ENCODE peak calls at places on chromosome 1, in nine cellular contexts. P is cardiac muscle cell, C is heart right ventricle, W is stomach, U is mucosa of descending colon, O is lower lobe of right lung, M is breast epithelium, Q is body of pancreas, G is astrocyte. L is an unnamed sample.

GRCh38 chr1:180083164-180083563 is 71.5 kb upstream of the QSOX1 start:
- DNase-seq in Q (no peak), U (no peak), O (no peak), C (no peak), W (no peak), M (no peak), G (no peak), P (no peak), L (no peak)

GRCh38 chr1:69982992-69983391 is 222.4 kb downstream of the LRRC40 start:
- DNase-seq in M (no peak), Q (no peak), W (no peak), U (no peak), O (no peak), C (no peak), P (no peak), G (peak; percentile 48), L (peak; percentile 31)

GRCh38 chr1:178060789-178061556 is 32.9 kb upstream of the RASAL2 start:
- DNase-seq in C (peak; percentile 32), G (peak; percentile 94), U (no peak), W (no peak), M (no peak), P (peak; percentile 27), O (no peak), Q (peak; percentile 66), L (no peak)

GRCh38 chr1:156477526-156478249 is 22.9 kb downstream of the MEF2D start:
- DNase-seq in O (no peak), W (no peak), P (no peak), C (no peak), G (no peak), M (no peak), U (no peak), Q (peak; percentile 59), L (no peak)

GRCh38 chr1:78716186-78716585 is 66.6 kb downstream of the IFI44 start:
- DNase-seq in C (no peak), G (peak; percentile 48), O (no peak), P (no peak), Q (no peak), W (no peak), M (no peak), U (no peak), L (no peak)

GRCh38 chr1:39839651-39840050 is 43.7 kb downstream of the TRIT1 start:
- DNase-seq in G (no peak), M (no peak), O (no peak), W (no peak), U (no peak), Q (no peak), C (no peak), P (no peak), L (no peak)

GRCh38 chr1:15696956-15697521 is 12.9 kb downstream of the PLEKHM2 start:
- DNase-seq in M (no peak), O (peak; percentile 56), W (no peak), P (no peak), Q (no peak), C (no peak), U (peak; percentile 45), G (no peak), L (no peak)

GRCh38 chr1:3670823-3671251 is 18.5 kb downstream of the TP73 start:
- DNase-seq in U (no peak), P (no peak), G (no peak), M (no peak), O (peak; percentile 42), W (no peak), Q (no peak), C (no peak), L (no peak)

DNA sequence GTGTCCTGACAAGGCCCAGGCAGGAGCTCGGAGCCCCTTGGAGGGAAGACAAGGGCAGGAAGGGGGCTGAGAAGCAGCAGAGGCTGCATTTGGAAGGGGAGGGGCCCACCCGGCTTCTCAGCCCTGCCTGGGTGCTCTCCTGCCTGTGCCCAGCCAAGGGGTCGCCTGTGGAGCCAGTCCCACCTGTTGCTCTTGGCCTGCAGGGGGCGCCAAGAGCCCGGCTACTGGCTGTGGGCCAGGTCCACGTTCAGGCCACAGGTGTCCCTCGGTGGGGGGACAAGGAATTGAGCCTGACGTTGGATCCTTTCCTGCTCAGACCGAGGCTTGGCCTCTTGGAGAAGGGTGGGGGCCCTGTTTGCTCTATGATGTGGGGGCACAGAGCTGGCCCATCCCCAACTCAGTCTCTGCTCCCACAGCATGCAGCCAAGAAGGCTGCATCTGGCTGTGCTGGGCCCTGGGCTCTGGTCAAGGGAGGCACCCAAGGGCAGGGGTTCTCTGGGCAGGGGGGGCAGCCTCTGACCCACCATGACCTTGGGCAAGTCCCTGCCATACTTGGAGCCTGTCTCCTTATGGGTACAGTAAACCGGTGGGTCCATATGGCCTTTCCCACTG is 10.9 kb downstream of the WNT4 start:
- DNase-seq in G (no peak), Q (peak; percentile 75), M (no peak), U (peak; percentile 60), O (peak; percentile 68), W (peak; percentile 68), P (peak; percentile 73), C (no peak), L (no peak)
- TF ChIP-seq CTCF in G (peak; percentile 44), Q (peak; percentile 78), M (peak; percentile 75), U (peak; percentile 66), O (peak; percentile 84), W (peak; percentile 71), P (peak; percentile 76), C (peak; percentile 73), L (peak; percentile 93)

GRCh38 chr1:106677181-106677580 is 379.3 kb upstream of the PRMT6 start:
- DNase-seq in W (no peak), M (no peak), P (no peak), C (no peak), U (no peak), Q (no peak), O (no peak), G (no peak), L (no peak)

GRCh38 chr1:106677721-106678120 is 378.8 kb upstream of the PRMT6 start:
- DNase-seq in W (no peak), Q (no peak), U (no peak), M (no peak), P (no peak), O (no peak), C (no peak), G (no peak), L (no peak)

GRCh38 chr1:106680922-106681321 is 375.6 kb upstream of the PRMT6 start:
- DNase-seq in C (no peak), U (no peak), Q (no peak), O (no peak), G (no peak), W (no peak), P (peak; percentile 20), M (no peak), L (no peak)

GRCh38 chr1:106676021-106676420 is 380.5 kb upstream of the PRMT6 start:
- DNase-seq in P (no peak), U (no peak), W (no peak), O (no peak), C (no peak), M (no peak), G (peak; percentile 8), Q (no peak), L (no peak)

DNA sequence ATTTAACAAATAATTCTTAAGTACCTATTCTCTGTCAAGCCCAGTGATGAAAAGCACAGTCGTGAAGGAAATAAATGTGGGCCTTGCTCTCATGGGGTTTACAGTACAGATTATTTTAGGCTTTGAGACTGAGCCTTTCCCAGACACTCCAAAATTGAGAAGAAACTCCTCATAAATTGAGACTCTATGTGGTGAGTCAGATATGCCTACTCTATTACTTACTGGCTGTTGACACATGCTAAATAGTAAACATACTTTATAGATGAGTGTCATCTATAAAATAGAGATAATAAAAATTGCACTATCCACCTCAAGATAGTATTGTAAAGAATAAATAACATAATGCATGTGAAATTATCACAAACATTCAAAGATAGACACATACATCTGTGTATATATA is 377.8 kb upstream of the PRMT6 start:
- DNase-seq in O (no peak), C (no peak), P (no peak), U (no peak), G (no peak), W (no peak), Q (no peak), M (no peak), L (no peak)
- H3K36me3 ChIP-seq in O (no peaks in the 10 kb centered on the region), C (no peaks in the 10 kb centered on the region), P (no peaks in the 10 kb centered on the region), U (no peaks in the 10 kb centered on the region), G (no peaks in the 10 kb centered on the region), W (no peaks in the 10 kb centered on the region), Q (no peaks in the 10 kb centered on the region), M (no peaks in the 10 kb centered on the region), L (no peaks in the 10 kb centered on the region)

DNA sequence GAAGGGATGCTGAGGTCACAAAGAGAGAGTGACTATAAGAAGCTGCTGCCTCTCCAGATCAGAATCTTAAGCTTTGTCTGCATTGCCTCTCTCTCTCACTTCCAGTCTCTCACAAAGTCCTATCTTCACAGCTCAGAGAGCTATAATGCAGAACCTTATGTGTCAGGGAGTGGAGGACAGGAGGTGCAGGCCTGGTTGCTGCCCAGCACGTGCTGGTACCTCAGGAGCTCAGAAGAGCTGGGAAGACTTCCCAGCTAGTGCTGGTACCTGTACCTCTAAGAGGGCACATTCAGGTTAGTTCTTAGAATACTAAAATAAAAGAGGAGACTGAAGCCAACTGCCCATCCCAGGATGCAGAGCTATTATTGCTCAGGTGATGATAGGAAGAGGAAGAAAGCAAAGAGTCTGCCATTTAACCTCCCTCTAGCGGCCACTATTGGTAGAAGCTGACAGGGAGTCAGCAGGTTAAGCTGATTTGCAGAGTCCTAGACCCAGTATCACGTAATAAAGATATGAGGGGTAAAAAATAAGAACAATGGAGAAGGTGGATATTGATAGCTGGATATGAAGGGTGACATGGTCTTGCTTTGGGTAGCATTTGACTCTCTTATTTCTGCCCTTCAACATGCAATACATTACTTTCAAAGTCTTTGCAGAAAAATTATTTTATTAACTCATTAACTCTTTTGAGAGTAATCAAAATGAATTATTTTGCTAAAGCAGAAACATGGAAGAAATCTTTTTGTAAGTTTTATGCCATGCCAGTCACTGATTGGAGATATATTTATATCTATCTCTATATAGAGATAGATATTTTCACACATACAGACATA is 138.1 kb upstream of the HMCN1 start:
- DNase-seq in C (peak; percentile 29), O (no peak), P (peak; percentile 73), U (peak; percentile 88), Q (peak; percentile 64), G (peak; percentile 12), W (peak; percentile 58), M (no peak), L (no peak)
- TF ChIP-seq CTCF in C (peak; percentile 49), O (peak; percentile 59), P (peak; percentile 81), U (peak; percentile 31), Q (peak; percentile 55), G (peak; percentile 78), W (peak; percentile 44), M (peak; percentile 55), L (peak; percentile 73)

GRCh38 chr1:32626176-32626575 is 24.2 kb downstream of the ZBTB8OS start:
- DNase-seq in P (no peak), C (no peak), W (no peak), Q (no peak), O (no peak), U (no peak), G (no peak), M (no peak), L (no peak)

GRCh38 chr1:32622205-32622604 is 28.1 kb downstream of the ZBTB8OS start:
- DNase-seq in C (no peak), O (no peak), U (no peak), Q (no peak), P (no peak), M (no peak), G (no peak), W (no peak), L (no peak)

GRCh38 chr1:32622806-32623694 is 27.3 kb downstream of the ZBTB8OS start:
- DNase-seq in Q (no peak), C (no peak), M (no peak), U (no peak), G (no peak), P (no peak), W (no peak), O (no peak), L (no peak)

GRCh38 chr1:32623775-32624174 is 26.6 kb downstream of the ZBTB8OS start:
- DNase-seq in C (no peak), G (no peak), W (no peak), O (no peak), P (no peak), M (no peak), Q (no peak), U (no peak), L (no peak)

DNA sequence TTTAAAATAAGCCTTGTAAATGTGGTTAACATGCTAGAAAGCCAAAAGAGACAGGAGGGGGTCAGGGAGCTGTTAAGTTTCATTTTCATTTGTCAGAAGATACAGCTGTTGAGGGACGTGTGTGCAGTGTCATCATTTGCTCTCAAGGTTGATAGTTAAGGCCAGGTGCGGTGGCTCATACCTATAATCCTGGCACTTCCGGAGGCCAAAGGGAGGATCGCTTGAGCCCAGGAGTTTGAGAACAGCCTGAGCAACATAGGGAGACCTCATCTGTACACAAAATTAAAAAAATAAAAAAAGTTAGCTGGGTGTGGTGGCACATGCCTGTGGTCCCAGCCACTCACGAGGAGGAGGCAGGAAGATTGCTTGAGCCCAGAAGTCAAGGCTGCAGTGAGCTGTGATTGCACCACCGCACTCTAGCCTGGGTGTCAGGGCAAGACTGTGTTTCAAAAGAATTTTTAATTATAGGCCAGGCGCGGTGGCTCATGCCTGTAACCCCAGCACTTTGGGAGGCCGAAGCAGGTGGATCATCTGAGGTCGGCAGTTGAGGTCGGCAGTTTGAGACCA is 22.7 kb downstream of the ZBTB8OS start:
- DNase-seq in U (peak; percentile 8), Q (no peak), G (no peak), P (no peak), C (no peak), W (no peak), O (no peak), M (no peak), L (no peak)
- H3K36me3 ChIP-seq in U (no peaks in the 10 kb centered on the region), Q (peaks cover 2% of the 10 kb centered on the region), G (peaks cover 8% of the 10 kb centered on the region), P (peaks cover 9% of the 10 kb centered on the region), C (peaks cover 66% of the 10 kb centered on the region), W (peaks cover 72% of the 10 kb centered on the region), O (peaks cover 73% of the 10 kb centered on the region), M (no peaks in the 10 kb centered on the region), L (no peaks in the 10 kb centered on the region)